ENCODE peak calls at places on chromosomes 7 and 10, in five cellular contexts. H, N, S, E and W are unnamed samples.

GRCh38 chr7:12570148-12570528 is 382 bp upstream of the SCIN start:
- DNase-seq in H (no peak), N (no peak), S (no peak), E (no peak), W (peak; percentile 25)

GRCh38 chr10:118092209-118092608 is 45.5 kb upstream of the RAB11FIP2 start:
- DNase-seq in H (no peak), N (no peak), S (no peak), E (no peak), W (no peak)

GRCh38 chr7:120941064-120941463 is 9.5 kb upstream of the ING3 start:
- DNase-seq in H (no peak), N (no peak), S (no peak), E (no peak), W (no peak)

GRCh38 chr10:20776384-20776783 is 120.7 kb downstream of the NEBL start:
- DNase-seq in H (no peak), N (no peak), S (no peak), E (no peak), W (no peak)

GRCh38 chr10:47410271-47410670 is 26.2 kb upstream of the ZNF488 start:
- DNase-seq in H (no peak), N (no peak), S (no peak), E (no peak), W (no peak)

GRCh38 chr10:102246261-102246660 is 929 bp downstream of the GBF1 start:
- DNase-seq in H (no peak), N (no peak), S (no peak), E (no peak), W (no peak)

GRCh38 chr10:88125766-88126165 is 262.3 kb downstream of the PTEN start:
- DNase-seq in H (no peak), N (no peak), S (no peak), E (no peak), W (no peak)

GRCh38 chr7:144960763-144961162 is 124.9 kb upstream of the TPK1 start:
- DNase-seq in H (no peak), N (no peak), S (no peak), E (no peak), W (no peak)

GRCh38 chr10:25226775-25227682 is 52.2 kb downstream of the GPR158 start:
- DNase-seq in H (no peak), N (no peak), S (peak; percentile 22), E (peak; percentile 17), W (peak; percentile 48)